ENCODE peak calls at places on chromosomes 5 and 9, in ten cellular contexts. One of them, this sample, is unnamed.

GRCh38 chr9:77819672-77820071 is 171.6 kb upstream of the GNA14 start:
- DNase-seq in activated T-cell treated with anti-CD3 and anti-CD28 coated beads, Interleukin-2, amount 50 U/mL, for 24 hours: no peak
- DNase-seq in ELR: peak
- DNase-seq in neural crest cell: no peak
- DNase-seq in NCI-H2081: no peak
- DNase-seq in CD4-positive, alpha-beta T cell: no peak
- DNase-seq in T-helper 1 cell: no peak
- DNase-seq in left colon: no peak
- DNase-seq in heart left ventricle: no peak
- DNase-seq in non-pigmented ciliary epithelial cell: no peak
- DNase-seq in this sample: no peak

GRCh38 chr5:128009399-128009798 is 74.2 kb upstream of the SLC12A2 start:
- DNase-seq in NCI-H2081: no peak
- DNase-seq in neural crest cell: no peak
- DNase-seq in activated T-cell treated with anti-CD3 and anti-CD28 coated beads, Interleukin-2, amount 50 U/mL, for 24 hours: no peak
- DNase-seq in left colon: no peak
- DNase-seq in CD4-positive, alpha-beta T cell: no peak
- DNase-seq in ELR: no peak
- DNase-seq in heart left ventricle: no peak
- DNase-seq in T-helper 1 cell: no peak
- DNase-seq in non-pigmented ciliary epithelial cell: no peak
- DNase-seq in this sample: no peak

GRCh38 chr5:76958976-76959767 is 6.3 kb downstream of the CRHBP start:
- DNase-seq in non-pigmented ciliary epithelial cell: peak
- DNase-seq in neural crest cell: no peak
- DNase-seq in heart left ventricle: no peak
- DNase-seq in T-helper 1 cell: no peak
- DNase-seq in left colon: no peak
- DNase-seq in NCI-H2081: no peak
- DNase-seq in ELR: peak
- DNase-seq in activated T-cell treated with anti-CD3 and anti-CD28 coated beads, Interleukin-2, amount 50 U/mL, for 24 hours: no peak
- DNase-seq in CD4-positive, alpha-beta T cell: no peak
- DNase-seq in this sample: no peak

GRCh38 chr5:138664276-138664943 is 88.8 kb upstream of the CTNNA1 start:
- DNase-seq in non-pigmented ciliary epithelial cell: no peak
- DNase-seq in T-helper 1 cell: no peak
- DNase-seq in CD4-positive, alpha-beta T cell: no peak
- DNase-seq in heart left ventricle: no peak
- DNase-seq in ELR: peak
- DNase-seq in neural crest cell: no peak
- DNase-seq in NCI-H2081: no peak
- DNase-seq in activated T-cell treated with anti-CD3 and anti-CD28 coated beads, Interleukin-2, amount 50 U/mL, for 24 hours: peak
- DNase-seq in left colon: no peak
- DNase-seq in this sample: no peak

GRCh38 chr5:71861682-71862457 is 142.8 kb downstream of the CARTPT start:
- DNase-seq in ELR: no peak
- DNase-seq in CD4-positive, alpha-beta T cell: no peak
- DNase-seq in heart left ventricle: no peak
- DNase-seq in NCI-H2081: no peak
- DNase-seq in neural crest cell: no peak
- DNase-seq in T-helper 1 cell: no peak
- DNase-seq in activated T-cell treated with anti-CD3 and anti-CD28 coated beads, Interleukin-2, amount 50 U/mL, for 24 hours: no peak
- DNase-seq in non-pigmented ciliary epithelial cell: no peak
- DNase-seq in left colon: no peak
- DNase-seq in this sample: no peak

GRCh38 chr5:168472329-168472728 is 13.9 kb upstream of the RARS1 start:
- DNase-seq in NCI-H2081: no peak
- DNase-seq in activated T-cell treated with anti-CD3 and anti-CD28 coated beads, Interleukin-2, amount 50 U/mL, for 24 hours: no peak
- DNase-seq in non-pigmented ciliary epithelial cell: peak
- DNase-seq in left colon: no peak
- DNase-seq in T-helper 1 cell: no peak
- DNase-seq in ELR: peak
- DNase-seq in heart left ventricle: no peak
- DNase-seq in neural crest cell: no peak
- DNase-seq in CD4-positive, alpha-beta T cell: no peak
- DNase-seq in this sample: no peak

GRCh38 chr5:86626149-86626548 is 8.4 kb downstream of the COX7C start:
- DNase-seq in NCI-H2081: no peak
- DNase-seq in left colon: no peak
- DNase-seq in non-pigmented ciliary epithelial cell: no peak
- DNase-seq in activated T-cell treated with anti-CD3 and anti-CD28 coated beads, Interleukin-2, amount 50 U/mL, for 24 hours: no peak
- DNase-seq in ELR: no peak
- DNase-seq in T-helper 1 cell: no peak
- DNase-seq in CD4-positive, alpha-beta T cell: no peak
- DNase-seq in heart left ventricle: no peak
- DNase-seq in neural crest cell: no peak
- DNase-seq in this sample: no peak

GRCh38 chr5:8386889-8387288 is 517.9 kb downstream of the MTRR start:
- DNase-seq in neural crest cell: no peak
- DNase-seq in non-pigmented ciliary epithelial cell: no peak
- DNase-seq in CD4-positive, alpha-beta T cell: no peak
- DNase-seq in NCI-H2081: peak
- DNase-seq in ELR: no peak
- DNase-seq in T-helper 1 cell: no peak
- DNase-seq in activated T-cell treated with anti-CD3 and anti-CD28 coated beads, Interleukin-2, amount 50 U/mL, for 24 hours: no peak
- DNase-seq in heart left ventricle: no peak
- DNase-seq in left colon: no peak
- DNase-seq in this sample: no peak

GRCh38 chr5:141560725-141561483 is 57.9 kb downstream of the DIAPH1 start:
- DNase-seq in ELR: peak
- DNase-seq in activated T-cell treated with anti-CD3 and anti-CD28 coated beads, Interleukin-2, amount 50 U/mL, for 24 hours: no peak
- DNase-seq in non-pigmented ciliary epithelial cell: peak
- DNase-seq in heart left ventricle: peak
- DNase-seq in left colon: peak
- DNase-seq in CD4-positive, alpha-beta T cell: no peak
- DNase-seq in neural crest cell: peak
- DNase-seq in NCI-H2081: peak
- DNase-seq in T-helper 1 cell: no peak
- DNase-seq in this sample: no peak

GRCh38 chr9:76764138-76764537 is at the start of gene PCA3:
- DNase-seq in ELR: no peak
- DNase-seq in CD4-positive, alpha-beta T cell: no peak
- DNase-seq in neural crest cell: no peak
- DNase-seq in left colon: no peak
- DNase-seq in activated T-cell treated with anti-CD3 and anti-CD28 coated beads, Interleukin-2, amount 50 U/mL, for 24 hours: no peak
- DNase-seq in heart left ventricle: no peak
- DNase-seq in T-helper 1 cell: no peak
- DNase-seq in non-pigmented ciliary epithelial cell: no peak
- DNase-seq in NCI-H2081: no peak
- DNase-seq in this sample: no peak

GRCh38 chr9:113511856-113512761 is 48.6 kb downstream of the RGS3 start:
- DNase-seq in left colon: no peak
- DNase-seq in NCI-H2081: no peak
- DNase-seq in non-pigmented ciliary epithelial cell: no peak
- DNase-seq in ELR: peak
- DNase-seq in neural crest cell: no peak
- DNase-seq in activated T-cell treated with anti-CD3 and anti-CD28 coated beads, Interleukin-2, amount 50 U/mL, for 24 hours: peak
- DNase-seq in CD4-positive, alpha-beta T cell: peak
- DNase-seq in T-helper 1 cell: peak
- DNase-seq in heart left ventricle: no peak
- DNase-seq in this sample: peak

GRCh38 chr9:95063300-95063699 is 254.2 kb downstream of the FANCC start:
- DNase-seq in T-helper 1 cell: no peak
- DNase-seq in activated T-cell treated with anti-CD3 and anti-CD28 coated beads, Interleukin-2, amount 50 U/mL, for 24 hours: no peak
- DNase-seq in ELR: no peak
- DNase-seq in non-pigmented ciliary epithelial cell: no peak
- DNase-seq in left colon: no peak
- DNase-seq in heart left ventricle: no peak
- DNase-seq in neural crest cell: no peak
- DNase-seq in NCI-H2081: no peak
- DNase-seq in CD4-positive, alpha-beta T cell: no peak
- DNase-seq in this sample: no peak

GRCh38 chr9:131434673-131435072 is 40.8 kb downstream of the PRRC2B start:
- DNase-seq in neural crest cell: no peak
- DNase-seq in heart left ventricle: no peak
- DNase-seq in activated T-cell treated with anti-CD3 and anti-CD28 coated beads, Interleukin-2, amount 50 U/mL, for 24 hours: no peak
- DNase-seq in ELR: no peak
- DNase-seq in NCI-H2081: no peak
- DNase-seq in left colon: no peak
- DNase-seq in T-helper 1 cell: no peak
- DNase-seq in non-pigmented ciliary epithelial cell: no peak
- DNase-seq in CD4-positive, alpha-beta T cell: no peak
- DNase-seq in this sample: no peak

GRCh38 chr5:32928761-32929160 is 217.6 kb downstream of the NPR3 start:
- DNase-seq in ELR: peak
- DNase-seq in non-pigmented ciliary epithelial cell: peak
- DNase-seq in neural crest cell: no peak
- DNase-seq in CD4-positive, alpha-beta T cell: no peak
- DNase-seq in activated T-cell treated with anti-CD3 and anti-CD28 coated beads, Interleukin-2, amount 50 U/mL, for 24 hours: no peak
- DNase-seq in T-helper 1 cell: no peak
- DNase-seq in left colon: no peak
- DNase-seq in NCI-H2081: no peak
- DNase-seq in heart left ventricle: no peak
- DNase-seq in this sample: no peak

GRCh38 chr5:50595199-50595598 is 71.2 kb upstream of the PARP8 start:
- DNase-seq in NCI-H2081: no peak
- DNase-seq in left colon: no peak
- DNase-seq in ELR: peak
- DNase-seq in heart left ventricle: no peak
- DNase-seq in CD4-positive, alpha-beta T cell: no peak
- DNase-seq in activated T-cell treated with anti-CD3 and anti-CD28 coated beads, Interleukin-2, amount 50 U/mL, for 24 hours: no peak
- DNase-seq in neural crest cell: no peak
- DNase-seq in non-pigmented ciliary epithelial cell: peak
- DNase-seq in T-helper 1 cell: no peak
- DNase-seq in this sample: no peak

GRCh38 chr9:136643596-136644342 is 18.9 kb upstream of the EGFL7 start:
- DNase-seq in activated T-cell treated with anti-CD3 and anti-CD28 coated beads, Interleukin-2, amount 50 U/mL, for 24 hours: no peak
- DNase-seq in non-pigmented ciliary epithelial cell: no peak
- DNase-seq in left colon: no peak
- DNase-seq in NCI-H2081: no peak
- DNase-seq in ELR: no peak
- DNase-seq in CD4-positive, alpha-beta T cell: no peak
- DNase-seq in T-helper 1 cell: no peak
- DNase-seq in heart left ventricle: peak
- DNase-seq in neural crest cell: no peak
- DNase-seq in this sample: no peak

GRCh38 chr5:15790446-15791005 is 290.5 kb downstream of the FBXL7 start:
- DNase-seq in ELR: peak
- DNase-seq in neural crest cell: no peak
- DNase-seq in T-helper 1 cell: no peak
- DNase-seq in CD4-positive, alpha-beta T cell: no peak
- DNase-seq in non-pigmented ciliary epithelial cell: no peak
- DNase-seq in left colon: no peak
- DNase-seq in activated T-cell treated with anti-CD3 and anti-CD28 coated beads, Interleukin-2, amount 50 U/mL, for 24 hours: no peak
- DNase-seq in NCI-H2081: no peak
- DNase-seq in heart left ventricle: no peak
- DNase-seq in this sample: no peak

GRCh38 chr5:40240111-40240510 is 439.6 kb upstream of the PTGER4 start:
- DNase-seq in heart left ventricle: no peak
- DNase-seq in neural crest cell: no peak
- DNase-seq in T-helper 1 cell: no peak
- DNase-seq in ELR: peak
- DNase-seq in non-pigmented ciliary epithelial cell: no peak
- DNase-seq in NCI-H2081: no peak
- DNase-seq in activated T-cell treated with anti-CD3 and anti-CD28 coated beads, Interleukin-2, amount 50 U/mL, for 24 hours: peak
- DNase-seq in left colon: no peak
- DNase-seq in CD4-positive, alpha-beta T cell: no peak
- DNase-seq in this sample: no peak

GRCh38 chr9:125145425-125145824 is 2.1 kb upstream of the SCAI start:
- DNase-seq in heart left ventricle: no peak
- DNase-seq in activated T-cell treated with anti-CD3 and anti-CD28 coated beads, Interleukin-2, amount 50 U/mL, for 24 hours: no peak
- DNase-seq in left colon: no peak
- DNase-seq in non-pigmented ciliary epithelial cell: no peak
- DNase-seq in T-helper 1 cell: no peak
- DNase-seq in NCI-H2081: no peak
- DNase-seq in ELR: peak
- DNase-seq in neural crest cell: no peak
- DNase-seq in CD4-positive, alpha-beta T cell: no peak
- DNase-seq in this sample: no peak

GRCh38 chr9:35826071-35826701 is 2.3 kb downstream of the FAM221B start:
- DNase-seq in ELR: peak
- DNase-seq in neural crest cell: no peak
- DNase-seq in left colon: no peak
- DNase-seq in NCI-H2081: peak
- DNase-seq in non-pigmented ciliary epithelial cell: no peak
- DNase-seq in activated T-cell treated with anti-CD3 and anti-CD28 coated beads, Interleukin-2, amount 50 U/mL, for 24 hours: peak
- DNase-seq in heart left ventricle: no peak
- DNase-seq in CD4-positive, alpha-beta T cell: no peak
- DNase-seq in T-helper 1 cell: no peak
- DNase-seq in this sample: peak

GRCh38 chr9:4070266-4070665 is 229.6 kb downstream of the GLIS3 start:
- DNase-seq in NCI-H2081: no peak
- DNase-seq in activated T-cell treated with anti-CD3 and anti-CD28 coated beads, Interleukin-2, amount 50 U/mL, for 24 hours: no peak
- DNase-seq in heart left ventricle: no peak
- DNase-seq in neural crest cell: no peak
- DNase-seq in left colon: no peak
- DNase-seq in ELR: no peak
- DNase-seq in CD4-positive, alpha-beta T cell: no peak
- DNase-seq in T-helper 1 cell: no peak
- DNase-seq in non-pigmented ciliary epithelial cell: no peak
- DNase-seq in this sample: no peak

GRCh38 chr5:139134906-139135305 is 63.3 kb downstream of the SIL1 start:
- DNase-seq in NCI-H2081: no peak
- DNase-seq in heart left ventricle: no peak
- DNase-seq in non-pigmented ciliary epithelial cell: no peak
- DNase-seq in CD4-positive, alpha-beta T cell: no peak
- DNase-seq in activated T-cell treated with anti-CD3 and anti-CD28 coated beads, Interleukin-2, amount 50 U/mL, for 24 hours: no peak
- DNase-seq in left colon: no peak
- DNase-seq in ELR: no peak
- DNase-seq in T-helper 1 cell: no peak
- DNase-seq in neural crest cell: no peak
- DNase-seq in this sample: no peak

GRCh38 chr5:54758038-54758437 is 227.4 kb downstream of the ESM1 start:
- DNase-seq in heart left ventricle: no peak
- DNase-seq in T-helper 1 cell: no peak
- DNase-seq in activated T-cell treated with anti-CD3 and anti-CD28 coated beads, Interleukin-2, amount 50 U/mL, for 24 hours: no peak
- DNase-seq in CD4-positive, alpha-beta T cell: no peak
- DNase-seq in ELR: peak
- DNase-seq in neural crest cell: no peak
- DNase-seq in non-pigmented ciliary epithelial cell: peak
- DNase-seq in NCI-H2081: no peak
- DNase-seq in left colon: no peak
- DNase-seq in this sample: no peak

GRCh38 chr5:56145106-56145505 is 88.0 kb downstream of the ANKRD55 start:
- DNase-seq in heart left ventricle: no peak
- DNase-seq in activated T-cell treated with anti-CD3 and anti-CD28 coated beads, Interleukin-2, amount 50 U/mL, for 24 hours: no peak
- DNase-seq in ELR: peak
- DNase-seq in CD4-positive, alpha-beta T cell: no peak
- DNase-seq in non-pigmented ciliary epithelial cell: no peak
- DNase-seq in T-helper 1 cell: no peak
- DNase-seq in neural crest cell: no peak
- DNase-seq in left colon: no peak
- DNase-seq in NCI-H2081: no peak
- DNase-seq in this sample: no peak

GRCh38 chr5:80662108-80662507 is 7.3 kb upstream of the DHFR start:
- DNase-seq in non-pigmented ciliary epithelial cell: no peak
- DNase-seq in neural crest cell: no peak
- DNase-seq in CD4-positive, alpha-beta T cell: no peak
- DNase-seq in T-helper 1 cell: no peak
- DNase-seq in NCI-H2081: no peak
- DNase-seq in ELR: peak
- DNase-seq in activated T-cell treated with anti-CD3 and anti-CD28 coated beads, Interleukin-2, amount 50 U/mL, for 24 hours: no peak
- DNase-seq in heart left ventricle: no peak
- DNase-seq in left colon: no peak
- DNase-seq in this sample: no peak

GRCh38 chr9:81293651-81294050 is 395.7 kb downstream of the TLE1 start:
- DNase-seq in neural crest cell: no peak
- DNase-seq in NCI-H2081: no peak
- DNase-seq in CD4-positive, alpha-beta T cell: no peak
- DNase-seq in heart left ventricle: no peak
- DNase-seq in non-pigmented ciliary epithelial cell: no peak
- DNase-seq in T-helper 1 cell: no peak
- DNase-seq in left colon: no peak
- DNase-seq in activated T-cell treated with anti-CD3 and anti-CD28 coated beads, Interleukin-2, amount 50 U/mL, for 24 hours: no peak
- DNase-seq in ELR: no peak
- DNase-seq in this sample: no peak

GRCh38 chr5:16809816-16810502 is 126.1 kb downstream of the MYO10 start:
- DNase-seq in neural crest cell: no peak
- DNase-seq in ELR: no peak
- DNase-seq in NCI-H2081: peak
- DNase-seq in heart left ventricle: peak
- DNase-seq in CD4-positive, alpha-beta T cell: no peak
- DNase-seq in T-helper 1 cell: no peak
- DNase-seq in activated T-cell treated with anti-CD3 and anti-CD28 coated beads, Interleukin-2, amount 50 U/mL, for 24 hours: no peak
- DNase-seq in left colon: no peak
- DNase-seq in non-pigmented ciliary epithelial cell: peak
- DNase-seq in this sample: no peak

GRCh38 chr5:78754655-78755054 is 106.1 kb upstream of the LHFPL2 start:
- DNase-seq in T-helper 1 cell: no peak
- DNase-seq in left colon: no peak
- DNase-seq in neural crest cell: no peak
- DNase-seq in ELR: no peak
- DNase-seq in NCI-H2081: no peak
- DNase-seq in activated T-cell treated with anti-CD3 and anti-CD28 coated beads, Interleukin-2, amount 50 U/mL, for 24 hours: no peak
- DNase-seq in non-pigmented ciliary epithelial cell: no peak
- DNase-seq in heart left ventricle: no peak
- DNase-seq in CD4-positive, alpha-beta T cell: no peak
- DNase-seq in this sample: no peak

This sample was measured in CD8-positive, alpha-beta T cell.